ENCODE peak calls at places on chromosome 14, in six cellular contexts. M, K, Z, X, S and F are unnamed samples.

GRCh38 chr14:53327716-53328115 is 174.6 kb upstream of the DDHD1 start:
- DNase-seq in M (peak), K (no peak), Z (no peak), S (no peak), X (peak), F (no peak)

GRCh38 chr14:65206448-65207096 is 104.3 kb upstream of the MAX start:
- DNase-seq in Z (no peak), S (no peak), X (no peak), M (peak), K (peak), F (no peak)

GRCh38 chr14:103688441-103688840 is 26.8 kb downstream of the XRCC3 start:
- DNase-seq in X (no peak), Z (no peak), S (no peak), K (no peak), M (no peak), F (no peak)

GRCh38 chr14:49461529-49462401 is 124.4 kb downstream of the RPS29 start:
- DNase-seq in X (peak), M (peak), K (peak), Z (peak), S (peak), F (no peak)

GRCh38 chr14:78127233-78127632 is 42.9 kb upstream of the NRXN3 start:
- DNase-seq in X (no peak), S (no peak), K (no peak), Z (no peak), M (no peak), F (no peak)

GRCh38 chr14:78848234-78848820 is 678.2 kb downstream of the NRXN3 start:
- DNase-seq in Z (peak), M (peak), X (peak), S (peak), K (peak), F (no peak)

GRCh38 chr14:105147701-105148603 is 20.6 kb downstream of the JAG2 start:
- DNase-seq in S (no peak), M (no peak), Z (no peak), X (no peak), K (no peak), F (no peak)

GRCh38 chr14:62778847-62779246 is 266.4 kb downstream of the KCNH5 start:
- DNase-seq in Z (no peak), K (no peak), M (no peak), X (peak), S (no peak), F (no peak)

GRCh38 chr14:60094306-60094897 is 2.7 kb downstream of the PCNX4 start:
- DNase-seq in Z (peak), K (no peak), X (peak), S (no peak), M (peak), F (no peak)

GRCh38 chr14:66043921-66044320 is 442.2 kb upstream of the CCDC196 start:
- DNase-seq in Z (no peak), S (no peak), K (no peak), M (no peak), X (peak), F (no peak)

GRCh38 chr14:59595071-59595470 is 18.5 kb upstream of the CCDC175 start:
- DNase-seq in Z (no peak), M (no peak), X (no peak), S (peak), K (no peak), F (no peak)

GRCh38 chr14:20247651-20248246 is 8.7 kb downstream of the OR11H4 start:
- DNase-seq in Z (peak), S (no peak), X (no peak), K (no peak), M (peak), F (no peak)

GRCh38 chr14:96363751-96364336 is 518 bp downstream of the GSKIP start:
- DNase-seq in X (peak), M (peak), S (peak), K (peak), Z (peak), F (no peak)

GRCh38 chr14:61493239-61493638 is 171.9 kb downstream of the PRKCH start:
- DNase-seq in K (no peak), S (no peak), M (peak), X (peak), Z (no peak), F (no peak)

GRCh38 chr14:23430016-23430732 is 5.3 kb downstream of the MYH7 start:
- DNase-seq in Z (no peak), X (no peak), S (no peak), M (no peak), K (no peak), F (no peak)

GRCh38 chr14:42316746-42317145 is 710.1 kb downstream of the LRFN5 start:
- DNase-seq in M (no peak), X (no peak), Z (no peak), K (no peak), S (no peak), F (no peak)

GRCh38 chr14:44657153-44657552 is 150.1 kb upstream of the FSCB start:
- DNase-seq in S (no peak), Z (no peak), M (no peak), K (no peak), X (no peak), F (no peak)

GRCh38 chr14:63248211-63248610 is 44.0 kb downstream of the RHOJ start:
- DNase-seq in Z (no peak), M (no peak), S (no peak), X (peak), K (no peak), F (no peak)

GRCh38 chr14:76918751-76919421 is 92.7 kb downstream of the LRRC74A start:
- DNase-seq in M (peak), X (peak), Z (peak), S (peak), K (no peak), F (peak)

GRCh38 chr14:95294320-95294719 is 25.4 kb downstream of the CLMN start:
- DNase-seq in X (no peak), K (no peak), S (no peak), Z (no peak), M (no peak), F (no peak)

GRCh38 chr14:77276295-77276935 is 5.4 kb upstream of the NGB start:
- DNase-seq in X (no peak), Z (no peak), S (no peak), M (no peak), K (no peak), F (no peak)

GRCh38 chr14:24849471-24849870 is 200.5 kb downstream of the STXBP6 start:
- DNase-seq in Z (no peak), X (peak), S (no peak), M (no peak), K (no peak), F (no peak)

GRCh38 chr14:38391334-38391733 is 135.4 kb upstream of the CLEC14A start:
- DNase-seq in M (no peak), K (no peak), Z (no peak), S (no peak), X (peak), F (no peak)

GRCh38 chr14:94153750-94154350 is 20.3 kb upstream of the PPP4R4 start:
- DNase-seq in M (no peak), X (no peak), Z (no peak), S (no peak), K (no peak), F (no peak)

GRCh38 chr14:103607039-103607668 is 21.9 kb upstream of the KLC1 start:
- DNase-seq in M (peak), X (peak), S (peak), K (peak), Z (peak), F (peak)

GRCh38 chr14:50599700-50600444 is 39.9 kb downstream of the ATL1 start:
- DNase-seq in K (peak), Z (no peak), M (peak), S (no peak), X (peak), F (no peak)

GRCh38 chr14:39431416-39432178 is 636 bp downstream of the FBXO33 start:
- DNase-seq in X (peak), M (peak), S (peak), K (peak), Z (peak), F (peak)

GRCh38 chr14:52950410-52950897 is 396 bp downstream of the FERMT2 start:
- DNase-seq in S (peak), X (peak), K (peak), M (peak), Z (peak), F (no peak)

DNA sequence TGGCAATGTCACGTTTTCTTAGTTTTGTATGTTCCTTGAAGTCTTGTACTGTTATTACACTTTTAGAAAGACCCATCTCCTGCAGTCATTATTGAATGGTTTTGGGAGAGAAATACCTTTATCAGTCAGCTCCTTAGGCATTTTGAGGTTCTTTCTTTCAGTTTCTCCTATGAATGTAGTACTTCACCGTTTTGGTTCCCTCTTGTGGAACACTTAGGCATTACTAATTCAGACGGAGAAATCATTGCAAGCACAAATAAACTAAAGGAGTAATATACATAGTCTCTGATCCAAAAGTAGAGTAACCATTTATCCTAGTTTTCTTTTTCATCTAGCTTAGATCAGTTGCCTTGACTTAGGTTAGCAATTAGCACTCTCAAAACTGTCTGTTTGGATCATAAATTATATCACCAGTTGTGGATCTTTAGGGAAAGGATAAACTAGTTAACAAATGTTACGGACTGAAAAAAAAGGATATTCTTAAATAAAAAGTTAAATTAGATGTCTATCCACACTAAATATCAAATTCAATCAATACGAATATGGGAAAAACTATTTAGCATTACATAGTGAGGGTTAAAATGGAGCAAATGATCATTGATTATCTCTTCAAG is 1538.3 kb upstream of the SEL1L start:
- DNase-seq in Z (peak), M (no peak), X (no peak), K (peak), S (no peak), F (no peak)
- TF ChIP-seq CTCF in Z (peak), M (peak), X (peak), K (peak), S (no peak), F (peak)

GRCh38 chr14:67151082-67151666 is 38.1 kb upstream of the GARIN2 start:
- DNase-seq in Z (no peak), X (no peak), K (no peak), S (no peak), M (no peak), F (no peak)
- TF ChIP-seq CTCF in Z (no peak), X (peak), K (no peak), S (no peak), M (no peak), F (peak)

GRCh38 chr14:70094106-70094505 is 94.6 kb downstream of the SLC8A3 start:
- DNase-seq in M (no peak), S (no peak), Z (no peak), X (no peak), K (no peak), F (no peak)

GRCh38 chr14:70097576-70098256 is 91.0 kb downstream of the SLC8A3 start:
- DNase-seq in Z (no peak), K (no peak), S (no peak), M (no peak), X (no peak), F (no peak)

GRCh38 chr14:70094631-70095030 is 94.1 kb downstream of the SLC8A3 start:
- DNase-seq in M (no peak), Z (no peak), K (no peak), S (no peak), X (no peak), F (no peak)

GRCh38 chr14:70098257-70098809 is 90.4 kb downstream of the SLC8A3 start:
- DNase-seq in Z (no peak), S (no peak), K (no peak), X (peak), M (no peak), F (no peak)

GRCh38 chr14:70096866-70097265 is 91.9 kb downstream of the SLC8A3 start:
- DNase-seq in K (no peak), M (peak), S (no peak), Z (no peak), X (peak), F (no peak)
- TF ChIP-seq CTCF in K (peak), M (peak), S (no peak), Z (no peak), X (peak), F (peak)

DNA sequence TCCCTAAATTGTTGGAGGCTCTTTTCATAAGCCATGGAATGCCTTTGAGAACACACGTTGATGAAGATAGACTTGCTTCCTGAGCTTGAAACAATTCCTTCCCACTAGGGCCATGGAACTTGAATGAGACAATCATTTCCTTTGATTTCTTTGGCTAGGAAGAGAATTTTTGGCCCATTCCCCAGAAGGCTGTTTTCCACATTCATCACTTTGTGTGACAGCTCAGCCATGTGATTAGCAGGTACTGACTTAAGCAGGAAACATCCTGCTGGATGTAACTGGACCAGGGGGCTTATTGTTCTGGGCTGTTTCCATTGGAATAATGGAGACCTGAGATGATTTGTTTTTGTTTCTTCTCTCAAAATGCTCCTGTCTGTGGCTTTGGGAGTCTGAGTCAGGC is 469.8 kb upstream of the SEL1L start:
- DNase-seq in K (no peak), S (no peak), Z (no peak), X (no peak), M (no peak), F (no peak)
- TF ChIP-seq CTCF in K (no peak), S (no peak), Z (no peak), X (no peak), M (no peak), F (no peak)

DNA sequence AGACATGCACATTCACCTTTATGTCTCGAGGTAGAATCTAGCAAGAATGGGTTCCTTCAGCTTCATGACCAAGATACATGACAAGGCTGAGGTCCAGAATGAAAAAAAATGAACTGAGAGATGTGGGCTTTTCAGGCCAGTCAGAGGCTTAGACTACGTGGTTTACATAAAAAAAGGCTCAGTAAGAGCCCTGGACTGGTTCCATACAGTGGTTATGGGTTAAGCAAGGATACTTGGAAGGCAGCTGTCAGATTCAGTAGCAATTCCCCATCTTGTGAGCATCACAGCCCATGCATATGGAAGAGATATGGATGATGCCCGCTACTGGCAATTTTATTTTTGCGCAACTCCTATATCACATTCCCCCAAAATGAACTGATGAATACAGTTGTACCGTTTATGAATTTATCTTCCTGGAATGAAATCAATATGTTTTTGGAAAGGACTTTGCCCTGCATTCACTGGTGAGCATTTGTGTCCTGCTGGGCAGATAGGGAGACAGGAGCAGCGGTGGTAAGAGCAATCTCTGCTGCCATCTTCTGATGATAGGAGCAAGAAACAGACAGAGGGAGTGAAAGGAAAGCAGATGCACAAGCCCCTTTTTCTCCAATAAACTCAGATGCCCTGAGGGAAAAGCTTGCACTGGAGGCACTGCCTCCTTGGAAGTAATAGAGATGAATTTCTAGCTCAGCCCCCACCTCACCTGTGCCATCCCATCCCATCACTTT is 280.4 kb downstream of the GALC start:
- DNase-seq in K (no peak), S (no peak), M (no peak), X (no peak), Z (no peak), F (no peak)
- TF ChIP-seq CTCF in K (no peak), S (no peak), M (no peak), X (no peak), Z (no peak), F (no peak)

DNA sequence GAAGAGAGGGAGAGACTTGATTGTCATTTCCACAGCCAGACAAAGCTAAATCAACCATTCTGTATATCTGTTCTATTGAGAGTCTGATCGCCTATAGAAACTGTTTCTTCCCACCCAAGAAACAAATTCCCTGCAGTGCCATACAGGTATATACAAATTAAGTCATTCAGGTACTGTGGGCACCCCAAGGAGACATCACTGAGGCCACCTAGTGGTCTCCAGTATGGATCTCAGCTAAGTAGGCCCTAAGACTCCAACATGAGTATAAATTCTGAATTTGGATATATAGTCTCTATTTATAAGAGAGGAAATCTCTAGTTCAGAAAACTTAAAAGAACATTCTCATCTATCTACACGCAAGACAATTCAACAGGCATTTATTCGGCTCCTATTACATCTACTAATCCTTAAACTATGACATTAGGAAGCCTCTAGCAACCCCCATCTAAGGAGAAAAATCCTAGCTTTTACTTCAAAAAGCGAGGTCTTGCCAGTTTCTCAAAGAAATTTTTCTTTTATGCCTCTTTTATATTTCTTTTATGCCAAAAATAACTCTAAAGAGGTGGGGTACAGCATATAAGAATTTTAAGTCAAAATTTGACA is 62.6 kb downstream of the DCAF5 start:
- DNase-seq in K (no peak), X (peak), Z (peak), M (peak), S (peak), F (no peak)
- TF ChIP-seq CTCF in K (peak), X (peak), Z (peak), M (peak), S (peak), F (peak)